ENCODE peak calls at places on chromosomes 11 and 22, in four cellular contexts. One of them, this sample, is unnamed.

GRCh38 chr22:36010090-36010489 is 18.5 kb downstream of the RBFOX2 start:
- DNase-seq in NB4: no peak
- DNase-seq in HepG2: no peak
- DNase-seq in A549: no peak
- DNase-seq in this sample: no peak

GRCh38 chr11:10931761-10932700 is 74.2 kb upstream of the ZBED5 start:
- DNase-seq in NB4: peak; percentile 33
- DNase-seq in HepG2: no peak
- DNase-seq in A549: peak; percentile 55
- DNase-seq in this sample: no peak

GRCh38 chr11:121352301-121352891 is 59.8 kb downstream of the SC5D start:
- DNase-seq in NB4: no peak
- DNase-seq in HepG2: no peak
- DNase-seq in A549: no peak
- DNase-seq in this sample: no peak

GRCh38 chr11:86919557-86920210 is 35.5 kb downstream of the FZD4 start:
- DNase-seq in NB4: peak; percentile 62
- DNase-seq in HepG2: peak; percentile 43
- DNase-seq in A549: peak; percentile 74
- DNase-seq in this sample: peak; percentile 88

GRCh38 chr11:16953620-16954019 is 60.6 kb downstream of the PLEKHA7 start:
- DNase-seq in NB4: no peak
- DNase-seq in HepG2: no peak
- DNase-seq in A549: no peak
- DNase-seq in this sample: no peak

GRCh38 chr11:125110506-125110905 is 920 bp downstream of the TMEM218 start:
- DNase-seq in NB4: peak; percentile 48
- DNase-seq in HepG2: no peak
- DNase-seq in A549: no peak
- DNase-seq in this sample: no peak

GRCh38 chr11:118790357-118791014 is 478 bp downstream of the DDX6 start:
- DNase-seq in NB4: peak; percentile 82
- DNase-seq in HepG2: peak; percentile 59
- DNase-seq in A549: peak; percentile 63
- DNase-seq in this sample: peak; percentile 78

GRCh38 chr11:2523821-2524391 is 79.1 kb downstream of the KCNQ1 start:
- DNase-seq in NB4: no peak
- DNase-seq in HepG2: no peak
- DNase-seq in A549: no peak
- DNase-seq in this sample: no peak

GRCh38 chr11:64176751-64177150 is 9.2 kb upstream of the STIP1 start:
- DNase-seq in NB4: no peak
- DNase-seq in HepG2: no peak
- DNase-seq in A549: no peak
- DNase-seq in this sample: no peak

GRCh38 chr11:120324932-120325810 is at the start of gene TLCD5:
- DNase-seq in NB4: no peak
- DNase-seq in HepG2: peak; percentile 53
- DNase-seq in A549: peak; percentile 78
- DNase-seq in this sample: peak; percentile 73

GRCh38 chr22:48259991-48260670 is 1497.7 kb downstream of the TBC1D22A start:
- DNase-seq in NB4: no peak
- DNase-seq in HepG2: no peak
- DNase-seq in A549: no peak
- DNase-seq in this sample: no peak

GRCh38 chr11:18005376-18006129 is 7.3 kb downstream of the SERGEF start:
- DNase-seq in NB4: peak; percentile 16
- DNase-seq in HepG2: no peak
- DNase-seq in A549: no peak
- DNase-seq in this sample: no peak

GRCh38 chr22:30016596-30016995 is 63.7 kb upstream of the HORMAD2 start:
- DNase-seq in NB4: no peak
- DNase-seq in HepG2: no peak
- DNase-seq in A549: no peak
- DNase-seq in this sample: no peak

GRCh38 chr11:126337472-126338241 is 17.8 kb upstream of the ST3GAL4 start:
- DNase-seq in NB4: no peak
- DNase-seq in HepG2: peak; percentile 49
- DNase-seq in A549: no peak
- DNase-seq in this sample: no peak

GRCh38 chr11:70424765-70425164 is 26.4 kb downstream of the CTTN start:
- DNase-seq in NB4: peak; percentile 78
- DNase-seq in HepG2: no peak
- DNase-seq in A549: no peak
- DNase-seq in this sample: no peak

GRCh38 chr11:11857769-11858168 is 16.0 kb downstream of the USP47 start:
- DNase-seq in NB4: no peak
- DNase-seq in HepG2: peak; percentile 9
- DNase-seq in A549: peak; percentile 32
- DNase-seq in this sample: no peak

GRCh38 chr11:120340529-120340928 is 4.3 kb downstream of the ARHGEF12 start:
- DNase-seq in NB4: no peak
- DNase-seq in HepG2: no peak
- DNase-seq in A549: no peak
- DNase-seq in this sample: peak; percentile 81

GRCh38 chr22:47206819-47207218 is 444.4 kb downstream of the TBC1D22A start:
- DNase-seq in NB4: no peak
- DNase-seq in HepG2: no peak
- DNase-seq in A549: no peak
- DNase-seq in this sample: no peak

GRCh38 chr22:36911887-36912661 is 1.4 kb upstream of the CSF2RB start:
- DNase-seq in NB4: no peak
- DNase-seq in HepG2: no peak
- DNase-seq in A549: no peak
- DNase-seq in this sample: peak; percentile 15

GRCh38 chr11:64384981-64385952 is 26.3 kb downstream of the RPS6KA4 start:
- DNase-seq in NB4: peak; percentile 74
- DNase-seq in HepG2: no peak
- DNase-seq in A549: no peak
- DNase-seq in this sample: no peak

GRCh38 chr22:35154937-35155387 is 89.0 kb downstream of the ISX start:
- DNase-seq in NB4: peak; percentile 55
- DNase-seq in HepG2: peak; percentile 56
- DNase-seq in A549: peak; percentile 64
- DNase-seq in this sample: peak; percentile 56

GRCh38 chr11:111535281-111535680 is 5.2 kb upstream of the LAYN start:
- DNase-seq in NB4: no peak
- DNase-seq in HepG2: no peak
- DNase-seq in A549: no peak
- DNase-seq in this sample: no peak

GRCh38 chr11:73219396-73220285 is 1.6 kb downstream of the P2RY2 start:
- DNase-seq in NB4: no peak
- DNase-seq in HepG2: no peak
- DNase-seq in A549: no peak
- DNase-seq in this sample: no peak

GRCh38 chr22:45483319-45483718 is 19.4 kb upstream of the FBLN1 start:
- DNase-seq in NB4: no peak
- DNase-seq in HepG2: no peak
- DNase-seq in A549: no peak
- DNase-seq in this sample: no peak

GRCh38 chr11:114132427-114132826 is 72.9 kb downstream of the ZBTB16 start:
- DNase-seq in NB4: no peak
- DNase-seq in HepG2: no peak
- DNase-seq in A549: no peak
- DNase-seq in this sample: no peak

GRCh38 chr22:24404561-24405275 is 22.7 kb upstream of the ADORA2A start:
- DNase-seq in NB4: no peak
- DNase-seq in HepG2: no peak
- DNase-seq in A549: no peak
- DNase-seq in this sample: no peak

GRCh38 chr11:63560506-63561179 is 2.5 kb downstream of the PLAAT2 start:
- DNase-seq in NB4: no peak
- DNase-seq in HepG2: no peak
- DNase-seq in A549: no peak
- DNase-seq in this sample: no peak

GRCh38 chr22:35524966-35525686 is 15.5 kb upstream of the RASD2 start:
- DNase-seq in NB4: no peak
- DNase-seq in HepG2: no peak
- DNase-seq in A549: no peak
- DNase-seq in this sample: no peak

GRCh38 chr22:39396156-39396796 is 3.3 kb upstream of the TAB1 start:
- DNase-seq in NB4: no peak
- DNase-seq in HepG2: no peak
- DNase-seq in A549: no peak
- DNase-seq in this sample: peak; percentile 21

GRCh38 chr11:34926101-34926830 is 9.8 kb downstream of the PDHX start:
- DNase-seq in NB4: peak; percentile 60
- DNase-seq in HepG2: peak; percentile 47
- DNase-seq in A549: peak; percentile 53
- DNase-seq in this sample: peak; percentile 67

DNA sequence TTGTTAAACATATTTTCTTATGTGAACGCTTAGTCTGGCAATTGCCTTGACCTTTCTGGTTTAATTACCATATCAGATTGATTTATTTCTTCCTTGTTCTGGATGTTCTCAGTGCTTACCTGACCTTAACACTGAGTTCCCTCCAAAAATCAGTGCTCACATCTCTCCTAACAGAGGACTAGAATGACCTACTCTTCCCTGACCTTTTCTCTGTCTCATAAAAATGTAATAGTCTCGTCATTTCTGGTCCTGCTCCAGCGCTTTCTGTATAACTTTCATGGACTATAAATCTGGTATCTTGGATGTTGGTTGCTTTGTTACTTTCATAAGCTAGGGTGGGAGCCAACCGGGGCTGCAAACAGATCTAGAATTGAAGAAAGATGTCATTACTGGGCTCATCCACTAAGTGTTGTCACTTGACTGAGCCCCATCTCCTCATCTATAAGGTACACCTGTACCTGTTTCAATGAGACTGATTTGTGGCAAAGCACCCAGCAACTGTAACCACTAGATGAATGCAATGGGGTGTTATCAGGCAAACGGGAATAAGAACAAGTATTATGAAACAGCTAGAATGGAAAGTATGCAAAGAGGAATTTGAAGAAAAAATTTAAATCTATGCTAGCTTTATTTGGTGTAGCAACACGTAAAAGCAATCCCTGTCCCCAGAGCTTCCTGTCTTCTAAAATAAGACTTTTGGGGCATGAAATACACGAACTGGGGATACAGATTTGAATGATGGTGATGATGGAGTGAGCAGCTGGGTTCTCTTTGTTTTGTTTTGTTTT is 2.4 kb downstream of the FADS2 start:
- DNase-seq in NB4: no peak
- DNase-seq in HepG2: no peak
- DNase-seq in A549: no peak
- DNase-seq in this sample: no peak
- TF ChIP-seq CTCF in NB4: no peak
- TF ChIP-seq CTCF in HepG2: no peak
- TF ChIP-seq CTCF in A549: no peak
- TF ChIP-seq CTCF in this sample: no peak

GRCh38 chr11:110526323-110526722 is 96.6 kb downstream of the FDX1 start:
- DNase-seq in NB4: no peak
- DNase-seq in HepG2: no peak
- DNase-seq in A549: no peak
- DNase-seq in this sample: no peak

GRCh38 chr11:110527146-110527545 is 97.4 kb downstream of the FDX1 start:
- DNase-seq in NB4: no peak
- DNase-seq in HepG2: no peak
- DNase-seq in A549: no peak
- DNase-seq in this sample: no peak

GRCh38 chr11:110525883-110526282 is 96.1 kb downstream of the FDX1 start:
- DNase-seq in NB4: no peak
- DNase-seq in HepG2: no peak
- DNase-seq in A549: no peak
- DNase-seq in this sample: no peak

GRCh38 chr11:110531056-110531756 is 101.5 kb downstream of the FDX1 start:
- DNase-seq in NB4: no peak
- DNase-seq in HepG2: no peak
- DNase-seq in A549: no peak
- DNase-seq in this sample: no peak

DNA sequence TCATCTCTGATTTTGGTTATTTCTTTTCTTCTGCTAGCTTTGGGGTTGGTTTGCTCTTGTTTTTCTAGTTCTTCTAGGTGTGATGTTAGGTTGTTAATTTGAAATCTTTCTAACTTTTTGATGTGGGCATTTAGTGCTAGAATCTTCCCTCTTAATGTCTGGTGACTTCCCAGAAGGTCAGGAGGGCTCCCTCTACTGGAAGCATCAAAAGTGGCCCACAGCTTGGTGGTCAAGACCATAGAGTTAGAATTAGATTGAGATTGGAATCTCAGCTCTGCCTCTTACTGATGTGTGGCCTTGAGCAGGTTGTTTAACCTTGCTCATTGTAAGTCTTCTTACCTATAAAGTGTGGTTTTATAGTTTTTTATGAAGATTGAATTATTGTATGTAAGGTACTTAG is 99.3 kb downstream of the FDX1 start:
- DNase-seq in NB4: peak; percentile 46
- DNase-seq in HepG2: peak; percentile 5
- DNase-seq in A549: peak; percentile 14
- DNase-seq in this sample: no peak
- TF ChIP-seq MYC in NB4: no peak
- TF ChIP-seq MYC in HepG2: no peak
- TF ChIP-seq MYC in A549: no peak
- TF ChIP-seq MYC in this sample: no peak

GRCh38 chr11:82557274-82557673 is 176.4 kb downstream of the FAM181B start:
- DNase-seq in NB4: no peak
- DNase-seq in HepG2: no peak
- DNase-seq in A549: no peak
- DNase-seq in this sample: no peak
- TF ChIP-seq CTCF in NB4: no peak
- TF ChIP-seq CTCF in HepG2: no peak
- TF ChIP-seq CTCF in A549: no peak
- TF ChIP-seq CTCF in this sample: no peak

GRCh38 chr22:23071163-23072034 is 1.1 kb downstream of the GNAZ start:
- DNase-seq in NB4: no peak
- DNase-seq in HepG2: no peak
- DNase-seq in A549: no peak
- DNase-seq in this sample: no peak
- TF ChIP-seq MYC in NB4: no peak
- TF ChIP-seq MYC in HepG2: no peak
- TF ChIP-seq MYC in A549: no peak
- TF ChIP-seq MYC in this sample: no peak

GRCh38 chr11:97943493-97943892 is 1077.3 kb upstream of the CNTN5 start:
- DNase-seq in NB4: no peak
- DNase-seq in HepG2: no peak
- DNase-seq in A549: no peak
- DNase-seq in this sample: no peak
- TF ChIP-seq CTCF in NB4: no peak
- TF ChIP-seq CTCF in HepG2: no peak
- TF ChIP-seq CTCF in A549: no peak
- TF ChIP-seq CTCF in this sample: no peak

DNA sequence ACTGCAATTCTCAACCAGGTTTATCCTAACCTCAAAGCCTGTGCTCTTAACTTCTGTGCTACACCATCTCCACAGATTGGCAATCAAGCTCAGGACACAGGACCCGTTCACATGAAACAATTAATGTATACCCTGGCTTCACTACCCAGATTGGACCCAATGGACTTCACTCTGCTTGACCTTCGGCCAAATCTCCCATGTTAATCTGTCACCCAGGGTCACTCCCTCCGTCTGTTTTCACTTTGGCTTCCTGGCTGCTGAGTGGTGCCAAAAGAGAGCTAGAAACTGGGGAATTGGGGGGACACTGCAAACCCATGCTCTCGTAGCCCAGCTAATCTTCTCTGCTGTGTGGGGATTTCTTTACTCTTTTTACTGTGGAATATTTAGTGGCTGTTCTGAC is 216.1 kb upstream of the ZC3H12C start:
- DNase-seq in NB4: no peak
- DNase-seq in HepG2: no peak
- DNase-seq in A549: no peak
- DNase-seq in this sample: no peak
- TF ChIP-seq MYC in NB4: no peak
- TF ChIP-seq MYC in HepG2: no peak
- TF ChIP-seq MYC in A549: no peak
- TF ChIP-seq MYC in this sample: no peak